ENCODE peak calls at places on chromosome 22, in seven cellular contexts. E, O, X, W, T, S and G are unnamed samples.

GRCh38 chr22:23216331-23217170 is 36.2 kb downstream of the BCR start:
- DNase-seq in E (no peak), T (no peak), W (no peak), X (no peak), O (no peak), S (no peak), G (no peak)

GRCh38 chr22:47166446-47167016 is 404.1 kb downstream of the TBC1D22A start:
- DNase-seq in T (no peak), E (peak; percentile 16), X (no peak), O (no peak), S (no peak), W (peak; percentile 3), G (peak; percentile 45)

GRCh38 chr22:17370036-17370765 is 941 bp downstream of the CECR2 start:
- DNase-seq in W (no peak), X (no peak), T (no peak), E (no peak), S (peak; percentile 37), O (no peak), G (no peak)

GRCh38 chr22:43530864-43531201 is 119.0 kb downstream of the MPPED1 start:
- DNase-seq in X (no peak), S (no peak), T (no peak), W (no peak), E (no peak), O (no peak), G (no peak)

GRCh38 chr22:22810018-22810427 is 77.6 kb upstream of the IGLL5 start:
- DNase-seq in W (peak; percentile 58), E (no peak), O (no peak), T (no peak), S (peak; percentile 38), X (peak; percentile 36), G (no peak)

GRCh38 chr22:20786536-20786979 is 12.6 kb downstream of the SERPIND1 start:
- DNase-seq in E (no peak), T (no peak), W (no peak), O (no peak), S (no peak), X (no peak), G (no peak)

GRCh38 chr22:36702832-36703210 is 731 bp downstream of the CACNG2 start:
- DNase-seq in S (no peak), E (no peak), T (no peak), O (no peak), W (no peak), X (no peak), G (no peak)

GRCh38 chr22:23684561-23685031 is 6.2 kb upstream of the RGL4 start:
- DNase-seq in O (no peak), S (no peak), X (no peak), W (peak; percentile 38), T (no peak), E (no peak), G (peak; percentile 54)

GRCh38 chr22:21982338-21982965 is at the start of gene TOP3B:
- DNase-seq in O (peak; percentile 83), S (peak; percentile 84), T (peak; percentile 61), X (peak; percentile 43), E (peak; percentile 75), W (peak; percentile 81), G (no peak)

GRCh38 chr22:48929276-48929790 is 898.3 kb downstream of the BRD1 start:
- DNase-seq in X (no peak), S (no peak), T (no peak), O (peak; percentile 3), E (no peak), W (no peak), G (peak; percentile 28)

GRCh38 chr22:22216450-22216959 is 28.1 kb upstream of the VPREB1 start:
- DNase-seq in S (no peak), W (no peak), X (no peak), E (no peak), O (no peak), T (no peak), G (no peak)

GRCh38 chr22:17815703-17816254 is 41.5 kb upstream of the BID start:
- DNase-seq in O (no peak), S (no peak), X (no peak), T (no peak), E (no peak), W (no peak), G (no peak)

GRCh38 chr22:22078329-22078728 is 95.7 kb upstream of the TOP3B start:
- DNase-seq in W (no peak), E (no peak), T (no peak), O (no peak), X (no peak), S (no peak), G (no peak)

GRCh38 chr22:47796128-47796908 is 1033.9 kb downstream of the TBC1D22A start:
- DNase-seq in E (no peak), O (no peak), X (no peak), T (no peak), S (no peak), W (no peak), G (no peak)

GRCh38 chr22:46119729-46120419 is 30.5 kb upstream of the PPARA start:
- DNase-seq in T (no peak), E (no peak), X (no peak), O (no peak), S (no peak), W (peak; percentile 71), G (no peak)

GRCh38 chr22:46573781-46574437 is 36.5 kb upstream of the CELSR1 start:
- DNase-seq in W (peak; percentile 11), T (no peak), X (no peak), E (no peak), S (peak; percentile 13), O (no peak), G (no peak)

DNA sequence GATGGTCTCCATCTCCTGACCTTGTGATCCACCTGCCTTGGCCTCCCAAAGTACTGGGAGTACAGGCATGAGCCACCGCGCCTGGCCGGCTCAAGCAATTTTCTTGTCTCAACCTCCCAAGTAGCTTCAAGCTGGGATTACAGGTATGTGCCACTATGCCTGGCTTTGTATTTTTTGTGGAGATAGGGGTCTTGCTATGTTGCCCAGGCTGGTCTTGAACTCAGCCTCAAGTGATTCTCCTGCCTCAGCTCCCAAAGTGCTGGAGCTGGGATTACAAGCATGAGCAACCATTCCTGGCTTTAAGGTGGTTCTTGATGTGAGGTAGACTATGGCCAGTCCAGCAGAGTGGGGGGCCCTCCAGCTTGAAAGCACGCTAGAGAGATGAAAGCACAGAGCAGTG is 7.6 kb downstream of the POLR2F start:
- DNase-seq in E (no peak), O (no peak), S (no peak), X (no peak), W (no peak), T (no peak), G (no peak)
- H3K4me3 ChIP-seq in E (no peak overlapping the region), O (no peak overlapping the region), S (no peak overlapping the region), X (no peak overlapping the region), W (no peak overlapping the region), T (no peak overlapping the region), G (no peak overlapping the region)

DNA sequence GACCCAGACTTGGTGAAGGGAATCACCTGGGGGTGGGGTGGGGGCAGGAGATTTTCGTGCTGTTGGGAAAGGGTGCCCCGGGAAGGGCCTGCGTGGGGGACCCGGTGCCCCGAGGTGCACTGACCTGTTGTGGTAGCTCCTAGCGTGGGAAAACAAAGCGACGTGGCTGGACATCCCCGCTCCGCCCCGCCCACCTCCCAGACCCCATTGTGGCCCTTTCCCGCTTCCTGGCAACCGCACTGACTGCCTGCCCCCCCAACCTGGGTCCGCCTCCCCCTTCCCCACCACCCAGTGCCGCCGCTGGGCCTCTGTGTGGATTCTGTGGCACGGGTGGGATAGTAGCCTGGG is 2.5 kb upstream of the TYMP start:
- DNase-seq in E (no peak), O (no peak), S (no peak), W (no peak), X (no peak), T (no peak), G (no peak)
- H3K27me3 ChIP-seq in E (peaks cover 6% of the 10 kb centered on the region), O (no peaks in the 10 kb centered on the region), S (peaks cover 75% of the 10 kb centered on the region), W (no peaks in the 10 kb centered on the region), X (no peaks in the 10 kb centered on the region), T (no peaks in the 10 kb centered on the region), G (peaks cover 11% of the 10 kb centered on the region)

GRCh38 chr22:28183078-28183870 is 264.2 kb upstream of the PITPNB start:
- DNase-seq in O (no peak), W (peak; percentile 16), X (no peak), S (no peak), T (no peak), E (no peak), G (no peak)

GRCh38 chr22:28187612-28188011 is 268.6 kb upstream of the PITPNB start:
- DNase-seq in S (no peak), O (no peak), E (no peak), W (no peak), T (no peak), X (no peak), G (no peak)

GRCh38 chr22:28186641-28187040 is 267.6 kb upstream of the PITPNB start:
- DNase-seq in W (no peak), X (no peak), S (no peak), E (no peak), T (no peak), O (no peak), G (no peak)

GRCh38 chr22:28188480-28188879 is 269.4 kb upstream of the PITPNB start:
- DNase-seq in O (no peak), W (no peak), X (no peak), T (no peak), E (no peak), S (no peak), G (no peak)

GRCh38 chr22:28185130-28185529 is 266.1 kb upstream of the PITPNB start:
- DNase-seq in W (no peak), X (no peak), S (no peak), E (no peak), O (no peak), T (no peak), G (no peak)
- H3K4me1 ChIP-seq in W (peaks cover 7% of the 10 kb centered on the region), X (no peaks in the 10 kb centered on the region), S (peaks cover 42% of the 10 kb centered on the region), E (peaks cover 22% of the 10 kb centered on the region), O (no peaks in the 10 kb centered on the region), T (no peaks in the 10 kb centered on the region), G (peaks cover 8% of the 10 kb centered on the region)

DNA sequence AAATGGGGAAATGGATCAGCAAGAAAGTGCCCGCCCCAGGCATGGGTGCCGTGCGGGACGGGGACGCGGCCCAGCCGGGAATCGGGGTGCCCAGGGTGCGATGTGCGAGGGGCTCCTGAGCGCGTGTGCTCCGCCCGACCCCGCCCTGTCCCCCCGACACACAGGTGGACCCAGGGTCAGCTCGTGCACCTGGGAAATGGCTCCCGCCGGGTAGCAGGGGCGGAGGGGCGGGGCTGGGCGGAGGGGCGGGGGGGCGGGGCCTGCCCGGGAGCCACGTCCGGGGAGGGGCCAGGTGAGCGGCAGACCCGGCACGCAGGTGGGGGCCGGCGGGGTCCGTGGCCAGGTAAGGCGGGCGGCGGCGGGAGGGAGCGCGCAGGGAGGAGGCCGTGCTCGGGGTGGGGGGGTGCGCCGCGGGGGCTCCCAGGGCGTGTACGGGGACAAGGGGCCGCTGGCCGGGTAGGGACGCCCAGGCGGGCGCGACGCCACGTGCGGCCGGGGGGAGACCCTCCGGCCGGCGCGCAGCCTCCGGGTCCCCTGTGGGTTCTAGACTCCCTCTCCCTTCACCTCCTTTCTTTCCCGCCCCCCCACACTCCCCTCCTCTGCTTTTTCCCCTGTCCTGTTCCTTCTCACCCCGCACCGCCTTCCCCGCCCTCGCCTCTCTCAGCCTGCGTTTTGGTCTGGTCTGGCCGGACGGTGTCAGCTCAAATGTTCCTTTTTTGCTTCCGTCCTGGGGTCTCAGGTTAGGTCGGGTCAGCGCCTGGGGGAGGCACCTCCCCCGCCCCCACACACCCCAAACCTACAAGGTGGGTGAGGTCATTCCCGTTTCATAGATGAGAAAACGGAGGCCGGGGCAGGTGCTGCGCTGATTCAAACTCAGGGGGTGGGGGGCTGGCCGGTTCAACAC is at the start of gene ARHGAP8:
- DNase-seq in S (no peak), O (peak; percentile 74), E (no peak), X (no peak), W (no peak), T (peak; percentile 70), G (no peak)
- H3K4me3 ChIP-seq in S (peak within 1 kb of the TSS; percentile 48), O (peak within 1 kb of the TSS; percentile 46), E (no peak within 1 kb of the TSS), X (peak within 1 kb of the TSS; percentile 97), W (no peak within 1 kb of the TSS), T (peak within 1 kb of the TSS; percentile 100), G (peak within 1 kb of the TSS; percentile 30)